ENCODE peak calls at places on chromosomes 2 and 18, in seven cellular contexts. One of them, this sample, is unnamed.
A peak's percentile ranks its signal among the peaks of the same experiment; 100 is the strongest.

GRCh38 chr2:205017912-205018311 is 472.6 kb downstream of the PARD3B start:
- DNase-seq in K562: no peak
- DNase-seq in heart left ventricle: no peak
- DNase-seq in NB4: no peak
- DNase-seq in transverse colon: no peak
- DNase-seq in IMR-90: no peak
- DNase-seq in HepG2: no peak
- DNase-seq in this sample: no peak

GRCh38 chr2:33047939-33048338 is 101.2 kb downstream of the LTBP1 start:
- DNase-seq in heart left ventricle: no peak
- DNase-seq in K562: no peak
- DNase-seq in NB4: no peak
- DNase-seq in transverse colon: no peak
- DNase-seq in IMR-90: peak; percentile 33
- DNase-seq in HepG2: no peak
- DNase-seq in this sample: no peak

GRCh38 chr18:36529747-36530146 is 232.2 kb downstream of the FHOD3 start:
- DNase-seq in HepG2: no peak
- DNase-seq in IMR-90: no peak
- DNase-seq in NB4: no peak
- DNase-seq in heart left ventricle: no peak
- DNase-seq in K562: no peak
- DNase-seq in transverse colon: no peak
- DNase-seq in this sample: no peak

GRCh38 chr18:35707674-35708073 is 126.1 kb downstream of the GALNT1 start:
- DNase-seq in NB4: no peak
- DNase-seq in transverse colon: no peak
- DNase-seq in K562: no peak
- DNase-seq in HepG2: no peak
- DNase-seq in IMR-90: no peak
- DNase-seq in heart left ventricle: peak; percentile 22
- DNase-seq in this sample: no peak

GRCh38 chr2:121237980-121238665 is 46.9 kb downstream of the TFCP2L1 start:
- DNase-seq in K562: no peak
- DNase-seq in HepG2: no peak
- DNase-seq in IMR-90: no peak
- DNase-seq in heart left ventricle: no peak
- DNase-seq in transverse colon: no peak
- DNase-seq in NB4: no peak
- DNase-seq in this sample: peak; percentile 63

GRCh38 chr2:127678991-127679390 is 3.7 kb upstream of the LIMS2 start:
- DNase-seq in transverse colon: no peak
- DNase-seq in NB4: no peak
- DNase-seq in heart left ventricle: no peak
- DNase-seq in K562: no peak
- DNase-seq in IMR-90: no peak
- DNase-seq in HepG2: no peak
- DNase-seq in this sample: no peak

GRCh38 chr18:12811191-12811950 is 72.7 kb downstream of the PTPN2 start:
- DNase-seq in K562: no peak
- DNase-seq in transverse colon: no peak
- DNase-seq in HepG2: no peak
- DNase-seq in NB4: no peak
- DNase-seq in heart left ventricle: no peak
- DNase-seq in IMR-90: peak; percentile 34
- DNase-seq in this sample: no peak

GRCh38 chr2:18559531-18559930 is 922 bp downstream of the RDH14 start:
- DNase-seq in heart left ventricle: peak; percentile 20
- DNase-seq in HepG2: peak; percentile 5
- DNase-seq in K562: no peak
- DNase-seq in NB4: no peak
- DNase-seq in transverse colon: no peak
- DNase-seq in IMR-90: no peak
- DNase-seq in this sample: no peak

GRCh38 chr18:55338955-55339662 is 248.9 kb downstream of the TCF4 start:
- DNase-seq in K562: no peak
- DNase-seq in IMR-90: peak; percentile 28
- DNase-seq in NB4: peak; percentile 10
- DNase-seq in HepG2: no peak
- DNase-seq in heart left ventricle: no peak
- DNase-seq in transverse colon: no peak
- DNase-seq in this sample: no peak

GRCh38 chr2:190742431-190742830 is 93.5 kb downstream of the NAB1 start:
- DNase-seq in IMR-90: no peak
- DNase-seq in transverse colon: no peak
- DNase-seq in K562: no peak
- DNase-seq in NB4: no peak
- DNase-seq in HepG2: no peak
- DNase-seq in heart left ventricle: no peak
- DNase-seq in this sample: no peak

GRCh38 chr18:6145645-6146308 is 250.5 kb upstream of the TMEM200C start:
- DNase-seq in heart left ventricle: peak; percentile 30
- DNase-seq in transverse colon: no peak
- DNase-seq in IMR-90: no peak
- DNase-seq in HepG2: no peak
- DNase-seq in K562: no peak
- DNase-seq in NB4: no peak
- DNase-seq in this sample: no peak

GRCh38 chr2:181988154-181988924 is 2.7 kb downstream of the PPP1R1C start:
- DNase-seq in IMR-90: no peak
- DNase-seq in transverse colon: no peak
- DNase-seq in K562: no peak
- DNase-seq in heart left ventricle: no peak
- DNase-seq in NB4: no peak
- DNase-seq in HepG2: no peak
- DNase-seq in this sample: no peak
- H3K4me3 ChIP-seq in IMR-90: no peak overlapping the region
- H3K4me3 ChIP-seq in transverse colon: no peak overlapping the region
- H3K4me3 ChIP-seq in K562: no peak overlapping the region
- H3K4me3 ChIP-seq in heart left ventricle: peak overlapping the region; percentile 44
- H3K4me3 ChIP-seq in NB4: no peak overlapping the region
- H3K4me3 ChIP-seq in HepG2: no peak overlapping the region
- H3K4me3 ChIP-seq in this sample: no peak overlapping the region

DNA sequence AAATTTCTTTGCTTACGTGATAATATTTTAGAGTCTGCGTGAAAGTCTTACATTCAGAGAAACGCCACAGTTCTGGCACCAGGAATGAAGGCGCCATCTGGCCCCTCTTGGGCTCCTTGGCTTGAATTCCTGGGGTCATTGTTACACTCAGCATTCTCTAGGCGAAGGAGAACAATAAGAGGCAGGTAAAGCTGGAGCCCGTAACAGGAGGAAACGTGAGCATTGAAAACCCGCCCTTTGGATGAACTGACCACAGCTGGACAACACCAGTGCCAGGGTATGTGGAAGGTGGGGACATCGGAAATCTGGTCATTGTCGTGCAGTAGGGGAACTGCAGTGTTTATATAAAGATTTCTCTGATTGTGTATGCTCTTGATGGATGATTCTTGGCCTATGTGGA is 144.8 kb downstream of the RNF152 start:
- DNase-seq in HepG2: no peak
- DNase-seq in transverse colon: no peak
- DNase-seq in heart left ventricle: peak; percentile 28
- DNase-seq in K562: no peak
- DNase-seq in NB4: no peak
- DNase-seq in IMR-90: no peak
- DNase-seq in this sample: no peak
- TF ChIP-seq POLR2A in HepG2: no peak
- TF ChIP-seq POLR2A in transverse colon: no peak
- TF ChIP-seq POLR2A in heart left ventricle: no peak
- TF ChIP-seq POLR2A in K562: no peak
- TF ChIP-seq POLR2A in NB4: no peak
- TF ChIP-seq POLR2A in IMR-90: no peak
- TF ChIP-seq POLR2A in this sample: no peak

GRCh38 chr2:235668782-235669181 is 174.9 kb downstream of the AGAP1 start:
- DNase-seq in HepG2: no peak
- DNase-seq in NB4: no peak
- DNase-seq in K562: no peak
- DNase-seq in IMR-90: no peak
- DNase-seq in transverse colon: no peak
- DNase-seq in heart left ventricle: no peak
- DNase-seq in this sample: no peak
- H3K4me3 ChIP-seq in HepG2: no peak overlapping the region
- H3K4me3 ChIP-seq in NB4: no peak overlapping the region
- H3K4me3 ChIP-seq in K562: no peak overlapping the region
- H3K4me3 ChIP-seq in IMR-90: no peak overlapping the region
- H3K4me3 ChIP-seq in transverse colon: no peak overlapping the region
- H3K4me3 ChIP-seq in heart left ventricle: peak overlapping the region; percentile 59
- H3K4me3 ChIP-seq in this sample: no peak overlapping the region

GRCh38 chr2:238315031-238315595 is 5.2 kb upstream of the TRAF3IP1 start:
- DNase-seq in K562: no peak
- DNase-seq in HepG2: no peak
- DNase-seq in NB4: no peak
- DNase-seq in heart left ventricle: no peak
- DNase-seq in IMR-90: no peak
- DNase-seq in transverse colon: no peak
- DNase-seq in this sample: no peak

GRCh38 chr2:238320648-238321281 is 447 bp downstream of the TRAF3IP1 start:
- DNase-seq in NB4: peak; percentile 34
- DNase-seq in transverse colon: no peak
- DNase-seq in K562: peak; percentile 41
- DNase-seq in heart left ventricle: no peak
- DNase-seq in HepG2: no peak
- DNase-seq in IMR-90: peak; percentile 8
- DNase-seq in this sample: no peak

GRCh38 chr2:238322001-238322411 is 1.7 kb downstream of the TRAF3IP1 start:
- DNase-seq in NB4: no peak
- DNase-seq in K562: no peak
- DNase-seq in transverse colon: no peak
- DNase-seq in heart left ventricle: no peak
- DNase-seq in HepG2: no peak
- DNase-seq in IMR-90: no peak
- DNase-seq in this sample: no peak

GRCh38 chr2:238321467-238321866 is 1.1 kb downstream of the TRAF3IP1 start:
- DNase-seq in transverse colon: no peak
- DNase-seq in IMR-90: no peak
- DNase-seq in HepG2: peak; percentile 24
- DNase-seq in K562: no peak
- DNase-seq in NB4: no peak
- DNase-seq in heart left ventricle: no peak
- DNase-seq in this sample: no peak

DNA sequence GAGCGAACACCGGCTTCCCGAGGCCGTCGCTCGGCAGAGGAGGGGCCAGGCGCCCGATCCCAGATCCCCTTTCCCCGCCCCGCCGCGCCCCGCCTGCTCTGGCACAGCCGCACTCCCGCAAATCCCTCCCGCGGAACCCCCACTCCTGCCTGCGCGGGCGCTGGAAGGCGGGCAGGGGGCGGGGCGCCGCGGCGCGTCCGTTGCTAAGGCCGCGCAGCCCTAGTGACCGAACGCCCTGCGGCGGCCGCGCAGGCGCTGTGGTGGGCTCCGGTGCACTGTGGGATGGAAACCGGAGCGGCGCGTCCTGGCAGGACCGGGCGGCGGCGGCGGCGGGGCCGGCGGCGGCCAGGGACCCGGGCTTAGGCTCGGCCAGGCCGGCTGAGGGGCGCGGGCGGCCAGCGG is at the start of gene TRAF3IP1:
- DNase-seq in NB4: peak; percentile 86
- DNase-seq in heart left ventricle: peak; percentile 95
- DNase-seq in K562: peak; percentile 95
- DNase-seq in IMR-90: peak; percentile 89
- DNase-seq in HepG2: peak; percentile 86
- DNase-seq in transverse colon: peak; percentile 96
- DNase-seq in this sample: peak; percentile 96
- TF ChIP-seq POLR2A in NB4: no peak
- TF ChIP-seq POLR2A in heart left ventricle: no peak
- TF ChIP-seq POLR2A in K562: no peak
- TF ChIP-seq POLR2A in IMR-90: no peak
- TF ChIP-seq POLR2A in HepG2: no peak
- TF ChIP-seq POLR2A in transverse colon: no peak
- TF ChIP-seq POLR2A in this sample: no peak

DNA sequence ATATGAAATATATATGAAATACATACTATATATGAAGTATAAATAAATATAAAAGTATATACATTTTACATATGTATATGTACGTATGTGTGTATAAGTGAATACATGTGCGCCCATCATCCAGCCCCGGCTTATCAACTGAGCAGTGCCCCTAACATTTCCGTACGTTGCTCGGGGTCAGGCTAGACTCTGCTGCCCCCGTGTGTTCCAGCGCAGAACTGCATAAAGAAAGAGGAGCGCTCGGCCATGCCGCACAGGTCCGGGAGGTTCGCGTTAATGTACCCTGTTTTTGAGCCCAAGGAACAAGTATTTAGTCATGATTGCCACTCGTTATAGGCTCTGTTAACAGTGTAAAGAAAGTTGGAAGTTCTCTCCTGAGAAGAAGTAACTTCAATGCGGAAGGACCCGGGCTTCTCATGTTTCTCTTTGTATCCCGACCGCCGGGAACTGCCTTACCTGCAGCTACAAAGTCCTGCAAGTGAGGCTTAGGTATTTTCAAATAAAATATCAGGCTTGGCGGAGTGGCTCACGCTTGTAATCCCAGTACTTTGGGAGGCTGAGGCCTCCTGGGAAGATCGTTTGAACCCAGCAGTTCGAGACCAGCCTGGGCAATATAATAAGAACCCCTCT is 55.7 kb downstream of the CD8B2 start:
- DNase-seq in HepG2: peak; percentile 53
- DNase-seq in IMR-90: peak; percentile 19
- DNase-seq in heart left ventricle: peak; percentile 63
- DNase-seq in transverse colon: peak; percentile 77
- DNase-seq in K562: peak; percentile 82
- DNase-seq in NB4: peak; percentile 81
- DNase-seq in this sample: peak; percentile 87
- H3K4me3 ChIP-seq in HepG2: peak overlapping the region; percentile 32
- H3K4me3 ChIP-seq in IMR-90: no peak overlapping the region
- H3K4me3 ChIP-seq in heart left ventricle: peak overlapping the region; percentile 32
- H3K4me3 ChIP-seq in transverse colon: peak overlapping the region; percentile 45
- H3K4me3 ChIP-seq in K562: no peak overlapping the region
- H3K4me3 ChIP-seq in NB4: no peak overlapping the region
- H3K4me3 ChIP-seq in this sample: no peak overlapping the region